ENCODE peak calls at places on chromosomes 4 and X, in ten cellular contexts. One of them, this sample, is unnamed.

GRCh38 chrX:87941841-87942240 is 424.2 kb downstream of the KLHL4 start:
- DNase-seq in retina: no peak
- DNase-seq in Calu3: no peak
- DNase-seq in choroid plexus epithelial cell: peak; percentile 1
- DNase-seq in NCI-H1417: no peak
- DNase-seq in left lung: no peak
- DNase-seq in ovary: no peak
- DNase-seq in smooth muscle cell of the brain vasculature: no peak
- DNase-seq in GM04504: no peak
- DNase-seq in memory B cell: no peak
- DNase-seq in this sample: no peak

GRCh38 chrX:51332188-51332942 is at the start of gene NUDT10:
- DNase-seq in ovary: peak; percentile 71
- DNase-seq in NCI-H1417: no peak
- DNase-seq in smooth muscle cell of the brain vasculature: no peak
- DNase-seq in memory B cell: no peak
- DNase-seq in GM04504: no peak
- DNase-seq in choroid plexus epithelial cell: peak; percentile 28
- DNase-seq in left lung: peak; percentile 35
- DNase-seq in retina: peak; percentile 90
- DNase-seq in Calu3: no peak
- DNase-seq in this sample: peak; percentile 75

GRCh38 chr4:47835489-47835888 is 2.4 kb downstream of the CORIN start:
- DNase-seq in Calu3: no peak
- DNase-seq in choroid plexus epithelial cell: peak; percentile 79
- DNase-seq in smooth muscle cell of the brain vasculature: no peak
- DNase-seq in retina: no peak
- DNase-seq in ovary: no peak
- DNase-seq in GM04504: no peak
- DNase-seq in NCI-H1417: no peak
- DNase-seq in memory B cell: no peak
- DNase-seq in left lung: no peak
- DNase-seq in this sample: no peak

GRCh38 chr4:83865417-83866150 is 329.7 kb downstream of the GPAT3 start:
- DNase-seq in GM04504: no peak
- DNase-seq in NCI-H1417: no peak
- DNase-seq in smooth muscle cell of the brain vasculature: no peak
- DNase-seq in left lung: no peak
- DNase-seq in retina: no peak
- DNase-seq in ovary: no peak
- DNase-seq in choroid plexus epithelial cell: no peak
- DNase-seq in Calu3: no peak
- DNase-seq in memory B cell: no peak
- DNase-seq in this sample: no peak

GRCh38 chrX:105636667-105637066 is 185.7 kb upstream of the NRK start:
- DNase-seq in retina: no peak
- DNase-seq in GM04504: no peak
- DNase-seq in Calu3: no peak
- DNase-seq in NCI-H1417: peak; percentile 4
- DNase-seq in smooth muscle cell of the brain vasculature: no peak
- DNase-seq in choroid plexus epithelial cell: peak; percentile 9
- DNase-seq in memory B cell: no peak
- DNase-seq in left lung: no peak
- DNase-seq in ovary: no peak
- DNase-seq in this sample: no peak

GRCh38 chrX:104173841-104174240 is 7.6 kb downstream of the FAM199X start:
- DNase-seq in GM04504: no peak
- DNase-seq in memory B cell: no peak
- DNase-seq in left lung: no peak
- DNase-seq in ovary: no peak
- DNase-seq in choroid plexus epithelial cell: no peak
- DNase-seq in retina: no peak
- DNase-seq in Calu3: no peak
- DNase-seq in NCI-H1417: no peak
- DNase-seq in smooth muscle cell of the brain vasculature: no peak
- DNase-seq in this sample: no peak

GRCh38 chrX:135411893-135412292 is 9.9 kb upstream of the SMIM10L2A start:
- DNase-seq in Calu3: no peak
- DNase-seq in left lung: no peak
- DNase-seq in ovary: no peak
- DNase-seq in memory B cell: no peak
- DNase-seq in choroid plexus epithelial cell: peak; percentile 6
- DNase-seq in smooth muscle cell of the brain vasculature: no peak
- DNase-seq in GM04504: no peak
- DNase-seq in retina: no peak
- DNase-seq in NCI-H1417: no peak
- DNase-seq in this sample: no peak

GRCh38 chr4:172758586-172759340 is 409.8 kb upstream of the GALNT7 start:
- DNase-seq in retina: no peak
- DNase-seq in choroid plexus epithelial cell: peak; percentile 68
- DNase-seq in memory B cell: no peak
- DNase-seq in left lung: no peak
- DNase-seq in ovary: no peak
- DNase-seq in smooth muscle cell of the brain vasculature: no peak
- DNase-seq in GM04504: peak; percentile 15
- DNase-seq in NCI-H1417: no peak
- DNase-seq in Calu3: no peak
- DNase-seq in this sample: no peak

GRCh38 chr4:155883895-155884294 is 17.8 kb upstream of the ASIC5 start:
- DNase-seq in choroid plexus epithelial cell: no peak
- DNase-seq in memory B cell: no peak
- DNase-seq in NCI-H1417: no peak
- DNase-seq in GM04504: no peak
- DNase-seq in left lung: no peak
- DNase-seq in smooth muscle cell of the brain vasculature: no peak
- DNase-seq in Calu3: no peak
- DNase-seq in retina: no peak
- DNase-seq in ovary: no peak
- DNase-seq in this sample: no peak

GRCh38 chr4:103303011-103303410 is 104.9 kb upstream of the CENPE start:
- DNase-seq in memory B cell: no peak
- DNase-seq in choroid plexus epithelial cell: no peak
- DNase-seq in Calu3: peak; percentile 15
- DNase-seq in smooth muscle cell of the brain vasculature: no peak
- DNase-seq in NCI-H1417: no peak
- DNase-seq in retina: no peak
- DNase-seq in ovary: no peak
- DNase-seq in left lung: no peak
- DNase-seq in GM04504: no peak
- DNase-seq in this sample: no peak

GRCh38 chrX:48695925-48696300 is 621 bp upstream of the SUV39H1 start:
- DNase-seq in choroid plexus epithelial cell: no peak
- DNase-seq in memory B cell: no peak
- DNase-seq in Calu3: no peak
- DNase-seq in retina: no peak
- DNase-seq in ovary: no peak
- DNase-seq in left lung: no peak
- DNase-seq in smooth muscle cell of the brain vasculature: no peak
- DNase-seq in GM04504: no peak
- DNase-seq in NCI-H1417: no peak
- DNase-seq in this sample: no peak

GRCh38 chr4:118076958-118077766 is 42.9 kb downstream of the NDST3 start:
- DNase-seq in GM04504: peak; percentile 13
- DNase-seq in choroid plexus epithelial cell: peak; percentile 71
- DNase-seq in ovary: no peak
- DNase-seq in retina: no peak
- DNase-seq in memory B cell: no peak
- DNase-seq in left lung: no peak
- DNase-seq in smooth muscle cell of the brain vasculature: no peak
- DNase-seq in Calu3: no peak
- DNase-seq in NCI-H1417: no peak
- DNase-seq in this sample: no peak

GRCh38 chr4:46442963-46443362 is 53.0 kb upstream of the GABRA2 start:
- DNase-seq in GM04504: no peak
- DNase-seq in Calu3: no peak
- DNase-seq in NCI-H1417: no peak
- DNase-seq in ovary: no peak
- DNase-seq in left lung: no peak
- DNase-seq in choroid plexus epithelial cell: peak; percentile 69
- DNase-seq in retina: no peak
- DNase-seq in memory B cell: no peak
- DNase-seq in smooth muscle cell of the brain vasculature: no peak
- DNase-seq in this sample: no peak

GRCh38 chrX:130393451-130394074 is 8.1 kb upstream of the GPR119 start:
- DNase-seq in memory B cell: no peak
- DNase-seq in NCI-H1417: peak; percentile 45
- DNase-seq in choroid plexus epithelial cell: peak; percentile 62
- DNase-seq in Calu3: peak; percentile 51
- DNase-seq in left lung: peak; percentile 38
- DNase-seq in smooth muscle cell of the brain vasculature: no peak
- DNase-seq in GM04504: peak; percentile 33
- DNase-seq in ovary: no peak
- DNase-seq in retina: peak; percentile 31
- DNase-seq in this sample: peak; percentile 67

GRCh38 chr4:1793496-1793840 is 375 bp downstream of the FGFR3 start:
- DNase-seq in NCI-H1417: no peak
- DNase-seq in ovary: no peak
- DNase-seq in choroid plexus epithelial cell: peak; percentile 17
- DNase-seq in left lung: no peak
- DNase-seq in retina: no peak
- DNase-seq in smooth muscle cell of the brain vasculature: no peak
- DNase-seq in memory B cell: no peak
- DNase-seq in GM04504: no peak
- DNase-seq in Calu3: peak; percentile 22
- DNase-seq in this sample: no peak

GRCh38 chr4:135353008-135353407 is 1151.4 kb upstream of the PABPC4L start:
- DNase-seq in smooth muscle cell of the brain vasculature: no peak
- DNase-seq in NCI-H1417: no peak
- DNase-seq in memory B cell: no peak
- DNase-seq in GM04504: no peak
- DNase-seq in Calu3: no peak
- DNase-seq in left lung: no peak
- DNase-seq in ovary: no peak
- DNase-seq in retina: no peak
- DNase-seq in choroid plexus epithelial cell: no peak
- DNase-seq in this sample: no peak

GRCh38 chr4:82097504-82097903 is 276.3 kb downstream of the HNRNPD start:
- DNase-seq in NCI-H1417: no peak
- DNase-seq in choroid plexus epithelial cell: peak; percentile 0
- DNase-seq in left lung: no peak
- DNase-seq in retina: no peak
- DNase-seq in memory B cell: no peak
- DNase-seq in GM04504: no peak
- DNase-seq in ovary: no peak
- DNase-seq in Calu3: peak; percentile 6
- DNase-seq in smooth muscle cell of the brain vasculature: no peak
- DNase-seq in this sample: no peak

GRCh38 chrX:4764888-4765287 is 1051.4 kb upstream of the PRKX start:
- DNase-seq in NCI-H1417: no peak
- DNase-seq in retina: no peak
- DNase-seq in ovary: no peak
- DNase-seq in choroid plexus epithelial cell: peak; percentile 0
- DNase-seq in Calu3: no peak
- DNase-seq in left lung: no peak
- DNase-seq in smooth muscle cell of the brain vasculature: no peak
- DNase-seq in GM04504: no peak
- DNase-seq in memory B cell: no peak
- DNase-seq in this sample: no peak

GRCh38 chr4:8050555-8051206 is 107.9 kb downstream of the ABLIM2 start:
- DNase-seq in Calu3: no peak
- DNase-seq in ovary: peak; percentile 83
- DNase-seq in NCI-H1417: peak; percentile 94
- DNase-seq in retina: peak; percentile 73
- DNase-seq in memory B cell: no peak
- DNase-seq in choroid plexus epithelial cell: peak; percentile 69
- DNase-seq in left lung: peak; percentile 80
- DNase-seq in smooth muscle cell of the brain vasculature: peak; percentile 21
- DNase-seq in GM04504: peak; percentile 4
- DNase-seq in this sample: peak; percentile 87

GRCh38 chr4:42391981-42392380 is 5.3 kb upstream of the SHISA3 start:
- DNase-seq in choroid plexus epithelial cell: no peak
- DNase-seq in left lung: no peak
- DNase-seq in smooth muscle cell of the brain vasculature: no peak
- DNase-seq in NCI-H1417: no peak
- DNase-seq in memory B cell: no peak
- DNase-seq in Calu3: no peak
- DNase-seq in retina: peak; percentile 38
- DNase-seq in ovary: no peak
- DNase-seq in GM04504: no peak
- DNase-seq in this sample: no peak

GRCh38 chr4:107665001-107665400 is 55.0 kb downstream of the PAPSS1 start:
- DNase-seq in NCI-H1417: no peak
- DNase-seq in ovary: no peak
- DNase-seq in retina: no peak
- DNase-seq in smooth muscle cell of the brain vasculature: no peak
- DNase-seq in memory B cell: no peak
- DNase-seq in choroid plexus epithelial cell: peak; percentile 56
- DNase-seq in left lung: no peak
- DNase-seq in GM04504: no peak
- DNase-seq in Calu3: no peak
- DNase-seq in this sample: no peak

GRCh38 chr4:177235026-177235425 is 74.6 kb upstream of the NEIL3 start:
- DNase-seq in ovary: no peak
- DNase-seq in NCI-H1417: no peak
- DNase-seq in GM04504: no peak
- DNase-seq in memory B cell: no peak
- DNase-seq in smooth muscle cell of the brain vasculature: no peak
- DNase-seq in Calu3: no peak
- DNase-seq in left lung: no peak
- DNase-seq in choroid plexus epithelial cell: peak; percentile 49
- DNase-seq in retina: no peak
- DNase-seq in this sample: no peak

GRCh38 chr4:168569066-168569908 is 72.4 kb downstream of the PALLD start:
- DNase-seq in NCI-H1417: no peak
- DNase-seq in choroid plexus epithelial cell: peak; percentile 68
- DNase-seq in smooth muscle cell of the brain vasculature: no peak
- DNase-seq in memory B cell: no peak
- DNase-seq in retina: no peak
- DNase-seq in Calu3: peak; percentile 44
- DNase-seq in GM04504: no peak
- DNase-seq in left lung: peak; percentile 56
- DNase-seq in ovary: no peak
- DNase-seq in this sample: no peak

GRCh38 chrX:14030248-14030592 is 528 bp upstream of the GEMIN8 start:
- DNase-seq in ovary: no peak
- DNase-seq in Calu3: no peak
- DNase-seq in memory B cell: no peak
- DNase-seq in left lung: no peak
- DNase-seq in smooth muscle cell of the brain vasculature: no peak
- DNase-seq in NCI-H1417: no peak
- DNase-seq in retina: no peak
- DNase-seq in choroid plexus epithelial cell: peak; percentile 54
- DNase-seq in GM04504: no peak
- DNase-seq in this sample: no peak

GRCh38 chrX:50718791-50719190 is 95.2 kb downstream of the SHROOM4 start:
- DNase-seq in left lung: no peak
- DNase-seq in ovary: no peak
- DNase-seq in retina: no peak
- DNase-seq in GM04504: no peak
- DNase-seq in memory B cell: no peak
- DNase-seq in NCI-H1417: no peak
- DNase-seq in Calu3: no peak
- DNase-seq in choroid plexus epithelial cell: peak; percentile 21
- DNase-seq in smooth muscle cell of the brain vasculature: no peak
- DNase-seq in this sample: no peak

GRCh38 chr4:154490589-154491340 is 834 bp downstream of the DCHS2 start:
- DNase-seq in NCI-H1417: no peak
- DNase-seq in memory B cell: no peak
- DNase-seq in left lung: no peak
- DNase-seq in ovary: peak; percentile 16
- DNase-seq in GM04504: no peak
- DNase-seq in Calu3: no peak
- DNase-seq in smooth muscle cell of the brain vasculature: no peak
- DNase-seq in choroid plexus epithelial cell: no peak
- DNase-seq in retina: peak; percentile 90
- DNase-seq in this sample: peak; percentile 54

GRCh38 chrX:84187501-84188319 is at the start of gene RPS6KA6:
- DNase-seq in smooth muscle cell of the brain vasculature: no peak
- DNase-seq in memory B cell: peak; percentile 40
- DNase-seq in Calu3: peak; percentile 34
- DNase-seq in retina: peak; percentile 73
- DNase-seq in GM04504: no peak
- DNase-seq in NCI-H1417: peak; percentile 31
- DNase-seq in choroid plexus epithelial cell: peak; percentile 7
- DNase-seq in ovary: peak; percentile 43
- DNase-seq in left lung: peak; percentile 27
- DNase-seq in this sample: peak; percentile 56

GRCh38 chr4:61400446-61400845 is 200.3 kb downstream of the ADGRL3 start:
- DNase-seq in Calu3: no peak
- DNase-seq in smooth muscle cell of the brain vasculature: no peak
- DNase-seq in memory B cell: no peak
- DNase-seq in choroid plexus epithelial cell: no peak
- DNase-seq in GM04504: no peak
- DNase-seq in ovary: no peak
- DNase-seq in retina: no peak
- DNase-seq in NCI-H1417: no peak
- DNase-seq in left lung: no peak
- DNase-seq in this sample: no peak

This sample was measured in sciatic nerve.